ENCODE peak calls at places on chromosome 9, in ten cellular contexts. One of them, this sample, is unnamed.

GRCh38 chr9:105205787-105206511 is 38.5 kb upstream of the SLC44A1 start:
- DNase-seq in GM12892: no peak
- DNase-seq in HCT116: no peak
- DNase-seq in transverse colon: peak
- DNase-seq in ovary: peak
- DNase-seq in uterus: peak
- DNase-seq in A549: no peak
- DNase-seq in right lobe of liver: peak
- DNase-seq in GM12891: no peak
- DNase-seq in heart left ventricle: peak
- DNase-seq in this sample: peak

GRCh38 chr9:127177682-127178265 is 55.3 kb upstream of the ANGPTL2 start:
- DNase-seq in GM12892: no peak
- DNase-seq in HCT116: no peak
- DNase-seq in transverse colon: peak
- DNase-seq in ovary: peak
- DNase-seq in uterus: peak
- DNase-seq in A549: no peak
- DNase-seq in right lobe of liver: no peak
- DNase-seq in GM12891: no peak
- DNase-seq in heart left ventricle: peak
- DNase-seq in this sample: peak

GRCh38 chr9:135348076-135348787 is 131.3 kb upstream of the PPP1R26 start:
- DNase-seq in GM12892: no peak
- DNase-seq in HCT116: no peak
- DNase-seq in transverse colon: no peak
- DNase-seq in ovary: no peak
- DNase-seq in uterus: no peak
- DNase-seq in A549: no peak
- DNase-seq in right lobe of liver: peak
- DNase-seq in GM12891: no peak
- DNase-seq in heart left ventricle: no peak
- DNase-seq in this sample: no peak

GRCh38 chr9:96113045-96113444 is 188.9 kb downstream of the HSD17B3 start:
- DNase-seq in GM12892: no peak
- DNase-seq in HCT116: no peak
- DNase-seq in transverse colon: no peak
- DNase-seq in ovary: no peak
- DNase-seq in uterus: no peak
- DNase-seq in A549: no peak
- DNase-seq in right lobe of liver: no peak
- DNase-seq in GM12891: no peak
- DNase-seq in heart left ventricle: no peak
- DNase-seq in this sample: no peak

GRCh38 chr9:135971892-135972291 is 10.7 kb upstream of the UBAC1 start:
- DNase-seq in GM12892: no peak
- DNase-seq in HCT116: peak
- DNase-seq in transverse colon: peak
- DNase-seq in ovary: no peak
- DNase-seq in uterus: no peak
- DNase-seq in A549: peak
- DNase-seq in right lobe of liver: peak
- DNase-seq in GM12891: peak
- DNase-seq in heart left ventricle: no peak
- DNase-seq in this sample: peak

GRCh38 chr9:112110773-112111106 is 64.4 kb downstream of the SUSD1 start:
- DNase-seq in GM12892: no peak
- DNase-seq in HCT116: no peak
- DNase-seq in transverse colon: no peak
- DNase-seq in ovary: no peak
- DNase-seq in uterus: no peak
- DNase-seq in A549: no peak
- DNase-seq in right lobe of liver: no peak
- DNase-seq in GM12891: no peak
- DNase-seq in heart left ventricle: no peak
- DNase-seq in this sample: no peak

GRCh38 chr9:27394154-27394825 is 97.3 kb upstream of the EQTN start:
- DNase-seq in GM12892: no peak
- DNase-seq in HCT116: no peak
- DNase-seq in transverse colon: no peak
- DNase-seq in ovary: no peak
- DNase-seq in uterus: no peak
- DNase-seq in A549: no peak
- DNase-seq in right lobe of liver: no peak
- DNase-seq in GM12891: no peak
- DNase-seq in heart left ventricle: no peak
- DNase-seq in this sample: no peak

GRCh38 chr9:34084562-34084961 is 35.9 kb upstream of the UBAP2 start:
- DNase-seq in GM12892: no peak
- DNase-seq in HCT116: no peak
- DNase-seq in transverse colon: peak
- DNase-seq in ovary: peak
- DNase-seq in uterus: peak
- DNase-seq in A549: no peak
- DNase-seq in right lobe of liver: peak
- DNase-seq in GM12891: no peak
- DNase-seq in heart left ventricle: peak
- DNase-seq in this sample: no peak

GRCh38 chr9:126248680-126249079 is 77.9 kb upstream of the MVB12B start:
- DNase-seq in GM12892: no peak
- DNase-seq in HCT116: no peak
- DNase-seq in transverse colon: no peak
- DNase-seq in ovary: no peak
- DNase-seq in uterus: no peak
- DNase-seq in A549: no peak
- DNase-seq in right lobe of liver: no peak
- DNase-seq in GM12891: no peak
- DNase-seq in heart left ventricle: no peak
- DNase-seq in this sample: no peak

GRCh38 chr9:16136961-16137360 is 584.1 kb downstream of the CCDC171 start:
- DNase-seq in GM12892: no peak
- DNase-seq in HCT116: no peak
- DNase-seq in transverse colon: no peak
- DNase-seq in ovary: no peak
- DNase-seq in uterus: peak
- DNase-seq in A549: no peak
- DNase-seq in right lobe of liver: no peak
- DNase-seq in GM12891: no peak
- DNase-seq in heart left ventricle: peak
- DNase-seq in this sample: no peak

GRCh38 chr9:68640421-68641089 is 64.5 kb upstream of the PIP5K1B start:
- DNase-seq in GM12892: no peak
- DNase-seq in HCT116: no peak
- DNase-seq in transverse colon: no peak
- DNase-seq in ovary: no peak
- DNase-seq in uterus: no peak
- DNase-seq in A549: no peak
- DNase-seq in right lobe of liver: no peak
- DNase-seq in GM12891: no peak
- DNase-seq in heart left ventricle: no peak
- DNase-seq in this sample: peak

GRCh38 chr9:35749515-35750255 is 598 bp downstream of the RGP1 start:
- DNase-seq in GM12892: no peak
- DNase-seq in HCT116: no peak
- DNase-seq in transverse colon: peak
- DNase-seq in ovary: no peak
- DNase-seq in uterus: no peak
- DNase-seq in A549: no peak
- DNase-seq in right lobe of liver: peak
- DNase-seq in GM12891: peak
- DNase-seq in heart left ventricle: peak
- DNase-seq in this sample: peak

GRCh38 chr9:137703842-137704508 is 85.2 kb downstream of the EHMT1 start:
- DNase-seq in GM12892: no peak
- DNase-seq in HCT116: no peak
- DNase-seq in transverse colon: no peak
- DNase-seq in ovary: peak
- DNase-seq in uterus: no peak
- DNase-seq in A549: no peak
- DNase-seq in right lobe of liver: no peak
- DNase-seq in GM12891: no peak
- DNase-seq in heart left ventricle: no peak
- DNase-seq in this sample: no peak

GRCh38 chr9:251398-251797 is 36.7 kb downstream of the DOCK8 start:
- DNase-seq in GM12892: no peak
- DNase-seq in HCT116: no peak
- DNase-seq in transverse colon: no peak
- DNase-seq in ovary: no peak
- DNase-seq in uterus: no peak
- DNase-seq in A549: no peak
- DNase-seq in right lobe of liver: no peak
- DNase-seq in GM12891: no peak
- DNase-seq in heart left ventricle: no peak
- DNase-seq in this sample: no peak
- TF ChIP-seq POLR2A in GM12892: no peak
- TF ChIP-seq POLR2A in HCT116: no peak
- TF ChIP-seq POLR2A in transverse colon: no peak
- TF ChIP-seq POLR2A in ovary: no peak
- TF ChIP-seq POLR2A in uterus: no peak
- TF ChIP-seq POLR2A in A549: no peak
- TF ChIP-seq POLR2A in right lobe of liver: no peak
- TF ChIP-seq POLR2A in GM12891: no peak
- TF ChIP-seq POLR2A in heart left ventricle: no peak
- TF ChIP-seq POLR2A in this sample: no peak

DNA sequence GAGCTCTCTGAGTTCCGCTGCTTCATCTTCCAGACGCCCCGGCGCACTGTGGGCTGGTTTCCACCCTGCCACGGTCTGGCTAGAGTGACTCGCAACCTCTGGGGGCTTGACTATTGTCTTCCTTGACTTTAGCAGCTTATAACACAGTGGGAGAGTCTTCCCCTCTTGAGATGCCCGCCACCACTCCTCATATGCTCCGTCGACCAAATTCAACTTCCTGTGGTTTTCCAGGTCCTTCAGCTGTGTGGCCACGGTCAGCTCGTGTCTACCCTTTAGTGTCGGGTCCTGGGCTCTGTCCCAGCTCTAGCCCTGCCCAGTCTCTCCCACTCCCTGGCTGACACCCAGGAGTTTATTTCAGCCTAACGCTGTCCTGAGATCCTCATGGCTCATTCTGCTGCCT is 28.2 kb upstream of the NCS1 start:
- DNase-seq in GM12892: no peak
- DNase-seq in HCT116: no peak
- DNase-seq in transverse colon: peak
- DNase-seq in ovary: peak
- DNase-seq in uterus: peak
- DNase-seq in A549: no peak
- DNase-seq in right lobe of liver: no peak
- DNase-seq in GM12891: no peak
- DNase-seq in heart left ventricle: peak
- DNase-seq in this sample: no peak
- TF ChIP-seq POLR2A in GM12892: no peak
- TF ChIP-seq POLR2A in HCT116: no peak
- TF ChIP-seq POLR2A in transverse colon: no peak
- TF ChIP-seq POLR2A in ovary: no peak
- TF ChIP-seq POLR2A in uterus: no peak
- TF ChIP-seq POLR2A in A549: no peak
- TF ChIP-seq POLR2A in right lobe of liver: no peak
- TF ChIP-seq POLR2A in GM12891: no peak
- TF ChIP-seq POLR2A in heart left ventricle: no peak
- TF ChIP-seq POLR2A in this sample: no peak

GRCh38 chr9:83403864-83404263 is 134.3 kb downstream of the FRMD3 start:
- DNase-seq in GM12892: no peak
- DNase-seq in HCT116: no peak
- DNase-seq in transverse colon: no peak
- DNase-seq in ovary: no peak
- DNase-seq in uterus: no peak
- DNase-seq in A549: no peak
- DNase-seq in right lobe of liver: no peak
- DNase-seq in GM12891: no peak
- DNase-seq in heart left ventricle: no peak
- DNase-seq in this sample: no peak
- TF ChIP-seq POLR2A in GM12892: no peak
- TF ChIP-seq POLR2A in HCT116: no peak
- TF ChIP-seq POLR2A in transverse colon: no peak
- TF ChIP-seq POLR2A in ovary: no peak
- TF ChIP-seq POLR2A in uterus: no peak
- TF ChIP-seq POLR2A in A549: no peak
- TF ChIP-seq POLR2A in right lobe of liver: no peak
- TF ChIP-seq POLR2A in GM12891: no peak
- TF ChIP-seq POLR2A in heart left ventricle: no peak
- TF ChIP-seq POLR2A in this sample: no peak

DNA sequence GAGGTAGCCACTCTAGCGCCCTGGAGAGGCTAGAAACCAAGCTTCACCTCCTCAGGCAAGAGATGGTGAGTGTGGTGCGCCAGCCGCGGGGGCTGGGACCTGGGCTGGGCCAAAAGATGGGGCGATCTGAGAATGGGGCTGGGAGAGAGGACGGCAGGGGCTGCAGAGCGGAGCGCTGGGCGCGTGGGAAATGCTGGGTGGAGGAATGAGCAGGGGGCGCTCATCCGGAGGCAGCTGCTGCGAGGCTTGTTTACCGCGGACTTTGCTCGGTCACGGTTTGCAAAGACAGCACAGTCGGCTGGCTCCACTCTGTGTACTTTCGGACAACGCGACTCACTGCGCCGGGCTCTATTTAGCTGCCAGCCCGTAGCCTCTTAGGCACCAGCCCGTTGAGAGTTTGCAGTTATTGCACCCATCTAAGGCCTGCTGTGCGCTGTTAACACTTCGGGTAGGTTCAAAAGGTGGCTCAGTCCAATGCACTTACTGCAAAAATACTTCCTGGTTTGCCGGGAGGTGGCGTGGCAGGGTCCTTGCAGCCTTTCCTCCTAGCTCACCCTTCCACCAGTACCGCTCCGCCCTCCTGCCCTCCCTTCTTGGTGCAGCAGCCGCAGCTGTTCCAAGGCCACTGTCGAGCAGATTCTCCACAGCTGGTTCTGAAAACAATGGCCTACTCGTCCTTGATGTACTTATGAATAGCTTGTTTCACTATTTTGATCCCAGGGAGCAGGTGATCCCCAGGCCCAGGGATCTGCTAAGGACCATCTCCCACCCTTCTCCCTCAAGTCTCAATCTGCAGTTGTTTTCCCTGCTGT is 1.3 kb downstream of the LURAP1L start:
- DNase-seq in GM12892: peak
- DNase-seq in HCT116: peak
- DNase-seq in transverse colon: peak
- DNase-seq in ovary: peak
- DNase-seq in uterus: peak
- DNase-seq in A549: peak
- DNase-seq in right lobe of liver: peak
- DNase-seq in GM12891: no peak
- DNase-seq in heart left ventricle: peak
- DNase-seq in this sample: peak
- TF ChIP-seq POLR2A in GM12892: no peak
- TF ChIP-seq POLR2A in HCT116: no peak
- TF ChIP-seq POLR2A in transverse colon: peak
- TF ChIP-seq POLR2A in ovary: no peak
- TF ChIP-seq POLR2A in uterus: no peak
- TF ChIP-seq POLR2A in A549: peak
- TF ChIP-seq POLR2A in right lobe of liver: peak
- TF ChIP-seq POLR2A in GM12891: no peak
- TF ChIP-seq POLR2A in heart left ventricle: no peak
- TF ChIP-seq POLR2A in this sample: peak

This sample was measured in Peyer's patch.